ENCODE peak calls at places on chromosomes 13 and 19, in five cellular contexts. D is KG1; T is HFFc6; X is activated B cell treated with CpG ODN at 0.5 μM for 24 hours; C is activated CD4-positive, alpha-beta T cell treated with anti-CD3 and anti-CD28 coated beads for 1 hour. K is an unnamed sample.

GRCh38 chr13:51549050-51549449 is 35.2 kb upstream of the WDFY2 start:
- DNase-seq in D (no peak), C (no peak), T (no peak), X (no peak), K (no peak)

GRCh38 chr19:42276821-42277220 is 7.8 kb downstream of the CIC start:
- DNase-seq in D (no peak), C (no peak), X (no peak), T (peak; percentile 73), K (no peak)

GRCh38 chr19:38277969-38278680 is 13.8 kb downstream of the SPINT2 start:
- DNase-seq in D (no peak), C (no peak), T (peak; percentile 57), X (no peak), K (no peak)

GRCh38 chr13:67023088-67023893 is 206.8 kb downstream of the PCDH9 start:
- DNase-seq in D (no peak), T (peak; percentile 28), C (no peak), X (no peak), K (no peak)

GRCh38 chr19:10086032-10086903 is at the start of gene SHFL:
- DNase-seq in X (peak; percentile 82), C (peak; percentile 89), T (peak; percentile 27), D (peak; percentile 68), K (peak; percentile 74)

GRCh38 chr13:110390572-110390971 is 83.5 kb downstream of the COL4A2 start:
- DNase-seq in D (no peak), X (no peak), T (peak; percentile 93), C (no peak), K (no peak)

GRCh38 chr13:45219938-45220375 is 19.1 kb upstream of the KCTD4 start:
- DNase-seq in D (no peak), T (peak; percentile 70), X (no peak), C (no peak), K (no peak)

GRCh38 chr13:45623516-45624090 is 8.1 kb upstream of the ERICH6B start:
- DNase-seq in C (no peak), X (no peak), T (no peak), D (peak; percentile 16), K (no peak)

GRCh38 chr19:15225797-15226196 is 6.5 kb downstream of the EPHX3 start:
- DNase-seq in D (no peak), C (no peak), X (no peak), T (no peak), K (no peak)

GRCh38 chr19:13748169-13748884 is 16.0 kb upstream of the MRI1 start:
- DNase-seq in C (no peak), X (no peak), T (peak; percentile 54), D (peak; percentile 39), K (no peak)

GRCh38 chr19:14768001-14768400 is 10.4 kb downstream of the ADGRE2 start:
- DNase-seq in T (no peak), C (no peak), X (no peak), D (no peak), K (no peak)